ENCODE peak calls at places on chromosomes 12 and 14, in four cellular contexts. U, E, T and G are unnamed samples. For H3K79me1, the result is how much of the 10 kb centered on the place peaks cover.

GRCh38 chr12:31477669-31478068 is 113.3 kb downstream of the DENND5B start:
- DNase-seq in U (no peak), E (no peak), T (no peak), G (no peak)

GRCh38 chr12:11875414-11875935 is 195.3 kb upstream of the BCL2L14 start:
- DNase-seq in U (no peak), E (peak), T (no peak), G (no peak)

GRCh38 chr12:131482199-131482598 is 228.7 kb upstream of the SFSWAP start:
- DNase-seq in U (no peak), E (no peak), T (no peak), G (no peak)

GRCh38 chr14:22502007-22502406 is 87.0 kb downstream of the DAD1 start:
- DNase-seq in U (no peak), E (no peak), T (no peak), G (no peak)

GRCh38 chr14:25090716-25091454 is 40.9 kb upstream of the STXBP6 start:
- DNase-seq in U (peak), E (peak), T (peak), G (peak)

GRCh38 chr12:113207621-113208040 is 13.6 kb upstream of the TPCN1 start:
- DNase-seq in U (no peak), E (no peak), T (no peak), G (no peak)

GRCh38 chr12:45663452-45663851 is 66.1 kb upstream of the ARID2 start:
- DNase-seq in U (no peak), E (no peak), T (no peak), G (peak)

GRCh38 chr12:54286042-54286931 is 5.8 kb downstream of the HNRNPA1 start:
- DNase-seq in U (peak), E (no peak), T (no peak), G (no peak)

GRCh38 chr14:24904533-24904932 is 145.4 kb downstream of the STXBP6 start:
- DNase-seq in U (no peak), E (no peak), T (no peak), G (no peak)

GRCh38 chr12:63940295-63940997 is 95.9 kb downstream of the SRGAP1 start:
- DNase-seq in U (no peak), E (peak), T (no peak), G (no peak)

GRCh38 chr12:13436696-13437391 is 240.3 kb downstream of the EMP1 start:
- DNase-seq in U (no peak), E (peak), T (peak), G (no peak)

GRCh38 chr14:25048170-25049126 is 1.5 kb downstream of the STXBP6 start:
- DNase-seq in U (no peak), E (no peak), T (peak), G (no peak)

GRCh38 chr12:21697829-21698630 is 40.4 kb upstream of the LDHB start:
- DNase-seq in U (no peak), E (peak), T (peak), G (peak)

GRCh38 chr14:95198320-95198719 is 41.0 kb upstream of the DICER1 start:
- DNase-seq in U (no peak), E (no peak), T (no peak), G (no peak)

GRCh38 chr12:38392584-38393144 is 76.1 kb downstream of the ALG10B start:
- DNase-seq in U (peak), E (peak), T (no peak), G (no peak)

GRCh38 chr12:2769866-2770533 is 24.8 kb upstream of the FKBP4 start:
- DNase-seq in U (peak), E (no peak), T (no peak), G (no peak)

GRCh38 chr14:22412936-22413411 is 176.1 kb downstream of the DAD1 start:
- DNase-seq in U (no peak), E (peak), T (no peak), G (peak)

GRCh38 chr12:112261559-112261958 is 120.7 kb downstream of the HECTD4 start:
- DNase-seq in U (peak), E (peak), T (no peak), G (no peak)

GRCh38 chr12:71128191-71128590 is 29.6 kb downstream of the TSPAN8 start:
- DNase-seq in U (no peak), E (peak), T (no peak), G (no peak)

GRCh38 chr14:26765768-26766550 is 168.1 kb upstream of the NOVA1 start:
- DNase-seq in U (no peak), E (peak), T (peak), G (peak)

GRCh38 chr12:33834672-33835071 is 187.6 kb upstream of the ALG10 start:
- DNase-seq in U (no peak), E (no peak), T (no peak), G (no peak)

GRCh38 chr12:50862316-50862715 is 19.6 kb downstream of the TMPRSS12 start:
- DNase-seq in U (no peak), E (no peak), T (peak), G (no peak)

GRCh38 chr12:94952325-94952724 is 51.2 kb downstream of the NDUFA12 start:
- DNase-seq in U (no peak), E (no peak), T (no peak), G (no peak)

GRCh38 chr12:20366776-20367409 is 1.4 kb upstream of the PDE3A start:
- DNase-seq in U (no peak), E (no peak), T (no peak), G (no peak)

GRCh38 chr12:27385756-27386155 is 53.1 kb downstream of the BMAL2 start:
- DNase-seq in U (no peak), E (peak), T (no peak), G (no peak)

GRCh38 chr14:93880025-93880820 is 46.9 kb upstream of the FAM181A start:
- DNase-seq in U (no peak), E (peak), T (no peak), G (no peak)

GRCh38 chr12:2960432-2960956 is 1.3 kb downstream of the TEAD4 start:
- DNase-seq in U (no peak), E (peak), T (peak), G (peak)

GRCh38 chr12:49644620-49644994 is 21.2 kb downstream of the PRPF40B start:
- DNase-seq in U (peak), E (peak), T (peak), G (peak)

GRCh38 chr12:53320352-53321195 is 836 bp downstream of the AAAS start:
- DNase-seq in U (no peak), E (no peak), T (no peak), G (no peak)

GRCh38 chr12:120583478-120584030 is 2.4 kb upstream of the POP5 start:
- DNase-seq in U (peak), E (peak), T (peak), G (peak)

GRCh38 chr12:21117995-21118394 is 13.0 kb upstream of the SLCO1B1 start:
- DNase-seq in U (no peak), E (no peak), T (no peak), G (no peak)

GRCh38 chr12:106134294-106134949 is 4.3 kb downstream of the NUAK1 start:
- DNase-seq in U (no peak), E (no peak), T (no peak), G (no peak)

GRCh38 chr12:106135075-106135474 is 3.7 kb downstream of the NUAK1 start:
- DNase-seq in U (no peak), E (no peak), T (peak), G (no peak)

GRCh38 chr12:106132175-106133135 is 6.3 kb downstream of the NUAK1 start:
- DNase-seq in U (no peak), E (peak), T (no peak), G (no peak)

GRCh38 chr12:106131671-106132070 is 7.1 kb downstream of the NUAK1 start:
- DNase-seq in U (no peak), E (no peak), T (peak), G (no peak)

GRCh38 chr12:106133136-106134087 is 5.3 kb downstream of the NUAK1 start:
- DNase-seq in U (peak), E (peak), T (peak), G (no peak)
- H3K4me3 ChIP-seq in U (no peak), E (no peak), T (no peak), G (no peak)

DNA sequence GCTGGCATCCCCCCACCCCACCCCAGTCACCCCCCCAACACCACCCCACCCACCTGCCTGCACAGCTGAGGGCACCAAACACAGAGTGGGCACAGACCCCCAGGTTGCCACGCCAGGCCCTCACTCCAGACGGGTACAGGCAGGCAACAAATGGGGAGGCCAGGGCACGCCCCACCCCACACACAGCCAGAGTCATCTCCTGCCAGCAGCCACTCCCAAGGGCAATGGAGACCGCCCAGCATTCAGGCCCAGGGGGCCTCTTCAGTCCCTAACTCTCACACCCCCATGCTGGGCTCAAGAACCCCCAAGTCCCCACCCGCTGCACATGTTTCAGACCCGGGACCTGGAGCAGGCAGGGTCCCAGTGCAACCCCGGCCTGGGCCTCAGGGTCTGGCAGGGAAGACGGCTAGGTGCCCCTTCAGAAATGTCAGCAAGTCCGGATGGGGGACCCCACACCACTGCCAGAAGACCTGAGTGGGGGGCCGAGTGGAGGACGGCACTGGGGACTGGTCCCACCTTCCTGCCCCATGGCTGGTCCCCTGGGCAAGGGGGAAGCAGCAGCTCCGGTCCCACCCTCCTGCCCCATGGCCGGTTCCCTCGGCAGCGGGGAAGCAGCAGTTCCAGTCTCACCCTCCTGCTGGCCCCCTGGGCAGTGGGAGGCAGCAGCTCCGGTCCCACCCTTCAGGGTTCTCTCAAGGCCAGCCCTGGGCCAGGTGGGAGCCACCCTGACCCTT is 11.9 kb downstream of the AKT1 start:
- DNase-seq in U (no peak), E (no peak), T (no peak), G (no peak)
- H3K79me1 ChIP-seq in U (under half), E (under half), T (under half), G (under half)

GRCh38 chr14:53943751-53944083 is 12.9 kb downstream of the BMP4 start:
- DNase-seq in U (no peak), E (peak), T (no peak), G (no peak)

GRCh38 chr14:53948181-53948884 is 8.3 kb downstream of the BMP4 start:
- DNase-seq in U (no peak), E (no peak), T (no peak), G (no peak)

GRCh38 chr14:53946404-53947400 is 9.9 kb downstream of the BMP4 start:
- DNase-seq in U (no peak), E (peak), T (no peak), G (no peak)

GRCh38 chr14:53947452-53948180 is 9.0 kb downstream of the BMP4 start:
- DNase-seq in U (no peak), E (no peak), T (peak), G (no peak)

GRCh38 chr14:53946071-53946403 is 10.6 kb downstream of the BMP4 start:
- DNase-seq in U (no peak), E (no peak), T (no peak), G (no peak)
- H3K4me3 ChIP-seq in U (peak), E (no peak), T (no peak), G (no peak)

DNA sequence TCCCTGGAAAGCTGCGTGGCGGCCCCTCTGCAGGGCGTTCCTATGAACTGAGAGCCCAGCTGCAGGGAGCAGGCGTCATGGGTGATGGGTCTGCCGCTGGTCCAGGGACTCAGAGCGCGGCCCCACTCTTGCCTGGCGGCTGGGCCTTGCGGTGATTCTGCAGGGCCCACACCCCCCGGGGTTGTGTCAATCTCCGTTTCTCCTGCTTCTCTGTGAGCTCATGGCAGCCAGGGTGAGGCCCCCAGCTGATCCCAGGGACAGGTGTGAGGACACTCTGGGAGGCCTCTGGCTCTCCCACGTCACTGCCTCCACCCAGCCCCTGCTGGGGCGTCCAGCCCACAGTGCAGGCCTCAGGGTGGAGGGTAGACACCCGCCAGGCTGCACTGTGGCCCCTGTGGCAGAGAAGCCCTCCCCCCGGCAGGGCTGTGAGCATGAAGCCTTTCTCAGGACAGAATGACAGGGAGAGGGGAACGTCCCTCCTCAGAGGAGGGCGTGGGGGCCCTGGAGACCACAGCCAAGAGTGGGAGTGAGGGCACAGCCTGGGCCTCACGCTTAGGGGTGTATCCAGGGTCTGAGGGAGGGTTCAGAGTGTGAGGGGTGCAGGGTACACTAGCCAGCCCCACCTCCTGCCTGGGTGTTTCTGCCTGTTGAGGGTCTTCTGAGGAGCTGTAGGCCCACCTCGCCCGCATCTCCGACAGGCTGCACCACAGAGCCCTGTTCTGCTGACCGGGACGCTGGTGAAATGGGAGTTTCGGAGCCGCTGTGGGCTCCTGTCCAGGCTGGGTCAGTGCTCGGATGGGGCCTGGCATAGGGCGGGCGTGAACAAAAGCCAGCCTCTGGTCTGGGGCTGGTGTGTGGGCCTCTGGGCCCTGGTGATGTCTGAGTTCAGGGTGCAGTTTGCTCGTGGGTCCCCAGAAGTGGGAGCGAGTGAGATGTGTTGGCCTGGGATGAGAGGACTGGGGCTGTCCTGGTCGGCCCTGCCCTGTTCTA is 26.7 kb upstream of the CRIP2 start:
- DNase-seq in U (no peak), E (no peak), T (no peak), G (no peak)
- H3K79me1 ChIP-seq in U (under half), E (under half), T (under half), G (under half)

DNA sequence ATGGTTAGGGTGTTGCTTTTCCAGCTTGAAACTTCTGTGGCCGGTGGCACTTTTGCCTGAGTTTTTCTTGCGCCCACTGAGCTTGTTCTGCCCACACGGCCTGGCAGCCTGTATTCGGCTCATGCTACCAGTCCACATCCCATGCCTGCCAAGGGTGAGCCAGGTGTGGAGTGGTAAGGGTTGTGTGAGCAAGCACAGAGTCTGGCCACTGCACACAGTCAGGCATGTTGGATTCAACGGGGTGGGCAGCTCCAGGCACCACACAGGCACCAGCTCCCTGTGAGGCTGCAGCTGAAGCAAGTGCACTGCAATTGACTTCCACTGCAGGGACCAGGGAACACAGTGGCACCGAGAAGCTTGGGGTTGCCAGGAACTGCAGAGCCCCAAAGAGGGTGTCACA is 18.8 kb upstream of the NTS start:
- DNase-seq in U (no peak), E (no peak), T (no peak), G (no peak)
- H3K4me3 ChIP-seq in U (no peak), E (no peak), T (no peak), G (no peak)

GRCh38 chr14:87955501-87955900 is 37.5 kb downstream of the GALC start:
- DNase-seq in U (no peak), E (no peak), T (no peak), G (no peak)

GRCh38 chr14:87960013-87960787 is 32.8 kb downstream of the GALC start:
- DNase-seq in U (no peak), E (no peak), T (no peak), G (no peak)
- H3K79me1 ChIP-seq in U (under half), E (under half), T (under half), G (under half)

DNA sequence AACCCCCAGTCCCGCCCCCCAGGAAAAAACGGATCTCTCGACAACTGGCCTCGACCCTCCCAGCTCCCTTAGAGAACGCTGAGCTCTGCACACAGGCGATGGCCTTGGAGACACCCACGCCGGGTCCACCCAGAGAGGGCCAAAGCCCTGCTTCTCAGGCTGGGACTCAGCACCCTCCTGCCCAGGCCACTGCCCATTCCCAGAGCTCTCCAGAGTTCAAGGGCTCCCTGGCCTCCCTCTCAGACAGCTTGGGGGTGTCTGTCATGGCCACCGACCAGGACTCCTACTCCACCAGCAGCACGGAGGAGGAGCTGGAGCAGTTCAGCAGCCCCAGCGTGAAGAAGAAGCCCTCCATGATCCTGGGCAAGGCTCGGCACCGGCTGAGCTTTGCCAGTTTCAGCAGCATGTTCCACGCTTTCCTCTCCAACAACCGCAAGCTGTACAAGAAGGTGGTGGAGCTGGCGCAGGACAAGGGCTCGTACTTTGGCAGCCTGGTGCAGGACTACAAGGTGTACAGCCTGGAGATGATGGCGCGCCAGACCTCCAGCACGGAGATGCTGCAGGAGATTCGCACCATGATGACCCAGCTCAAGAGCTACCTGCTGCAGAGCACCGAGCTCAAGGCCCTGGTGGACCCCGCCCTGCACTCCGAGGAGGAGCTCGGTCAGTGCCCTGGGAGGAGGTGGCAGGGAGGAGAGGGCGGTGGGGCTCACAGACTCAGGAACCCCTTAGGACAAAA is 95.8 kb downstream of the LGMN start:
- DNase-seq in U (no peak), E (no peak), T (no peak), G (no peak)
- H3K4me3 ChIP-seq in U (no peak), E (no peak), T (no peak), G (no peak)

DNA sequence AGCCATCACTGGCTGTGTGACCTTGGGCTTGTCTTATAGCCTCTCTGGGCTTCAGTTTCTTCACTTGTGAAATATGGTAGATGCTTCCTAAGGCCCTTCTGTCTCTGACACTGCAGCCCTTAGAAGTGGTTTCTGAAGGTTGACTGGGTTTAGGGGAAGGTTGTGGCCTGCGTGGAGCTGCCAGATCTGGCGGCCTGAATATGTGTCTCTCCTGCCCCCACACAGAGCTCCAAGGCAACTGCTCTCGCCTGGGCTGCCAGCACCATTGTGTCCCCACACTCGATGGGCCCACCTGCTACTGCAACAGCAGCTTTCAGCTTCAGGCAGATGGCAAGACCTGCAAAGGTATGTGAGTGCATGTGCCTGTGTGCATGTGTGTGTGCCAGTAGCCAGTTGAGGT is 4.0 kb downstream of the LRP1-AS start:
- DNase-seq in U (no peak), E (no peak), T (no peak), G (no peak)
- H3K79me1 ChIP-seq in U (under half), E (under half), T (half or more), G (under half)

GRCh38 chr12:1608783-1609119 is 14.4 kb upstream of the FBXL14 start:
- DNase-seq in U (no peak), E (no peak), T (no peak), G (no peak)
- H3K4me3 ChIP-seq in U (no peak), E (no peak), T (no peak), G (no peak)

GRCh38 chr12:132508860-132509732 is 19.1 kb downstream of the FBRSL1 start:
- DNase-seq in U (peak), E (no peak), T (no peak), G (no peak)

GRCh38 chr12:132510746-132511477 is 21.0 kb downstream of the FBRSL1 start:
- DNase-seq in U (no peak), E (no peak), T (no peak), G (no peak)

GRCh38 chr12:132508248-132508740 is 18.3 kb downstream of the FBRSL1 start:
- DNase-seq in U (no peak), E (no peak), T (no peak), G (no peak)

GRCh38 chr12:132511516-132512196 is 21.7 kb downstream of the FBRSL1 start:
- DNase-seq in U (no peak), E (no peak), T (no peak), G (no peak)

GRCh38 chr12:132510111-132510724 is 20.3 kb downstream of the FBRSL1 start:
- DNase-seq in U (no peak), E (no peak), T (no peak), G (no peak)
- H3K79me1 ChIP-seq in U (under half), E (under half), T (under half), G (under half)